ENCODE peak calls at places on chromosomes 5 and 9, in seven cellular contexts. H, E, L, O, M, D and C are unnamed samples.

GRCh38 chr5:64746446-64746845 is 22.0 kb downstream of the SREK1IP1 start:
- DNase-seq in D (no peak), L (no peak), E (no peak), H (no peak), M (no peak), O (no peak), C (no peak)

GRCh38 chr5:134138416-134139376 is 24.2 kb downstream of the TCF7 start:
- DNase-seq in D (no peak), E (no peak), M (no peak), O (peak; percentile 75), L (no peak), H (peak; percentile 33), C (no peak)

GRCh38 chr9:116687074-116687761 is at the start of gene TRIM32:
- DNase-seq in M (peak; percentile 98), O (peak; percentile 79), H (peak; percentile 92), D (peak; percentile 91), E (peak; percentile 94), L (peak; percentile 51), C (peak; percentile 95)

GRCh38 chr9:38038307-38039089 is 30.5 kb downstream of the SHB start:
- DNase-seq in E (no peak), D (no peak), L (no peak), O (no peak), M (peak; percentile 80), H (no peak), C (no peak)

GRCh38 chr5:178278358-178279023 is 45.9 kb upstream of the PHYKPL start:
- DNase-seq in H (no peak), E (no peak), L (no peak), D (no peak), M (peak; percentile 49), O (no peak), C (no peak)

GRCh38 chr9:6655036-6655435 is 9.5 kb upstream of the GLDC start:
- DNase-seq in L (no peak), M (no peak), H (peak; percentile 86), E (no peak), D (peak; percentile 11), O (no peak), C (no peak)

GRCh38 chr5:171762016-171762415 is 23.6 kb upstream of the SMIM23 start:
- DNase-seq in L (no peak), E (no peak), M (no peak), H (no peak), O (no peak), D (no peak), C (no peak)

GRCh38 chr5:35707659-35708058 is 90.0 kb downstream of the SPEF2 start:
- DNase-seq in M (no peak), D (no peak), O (no peak), L (no peak), E (no peak), H (no peak), C (no peak)

GRCh38 chr5:96203761-96204160 is 229.3 kb downstream of the PCSK1 start:
- DNase-seq in L (no peak), O (peak; percentile 44), E (no peak), M (no peak), D (no peak), H (no peak), C (no peak)

GRCh38 chr5:173794901-173795416 is 93.2 kb upstream of the CPEB4 start:
- DNase-seq in M (no peak), O (no peak), L (no peak), E (no peak), D (peak; percentile 46), H (no peak), C (no peak)

GRCh38 chr5:8848362-8848761 is 697.5 kb downstream of the SEMA5A start:
- DNase-seq in M (no peak), H (no peak), D (no peak), L (no peak), O (no peak), E (peak; percentile 69), C (no peak)

GRCh38 chr9:92406506-92406905 is 2.1 kb upstream of the OGN start:
- DNase-seq in D (peak; percentile 22), M (no peak), O (no peak), H (peak; percentile 74), L (no peak), E (no peak), C (peak; percentile 25)

GRCh38 chr5:38400365-38400764 is 142.0 kb downstream of the EGFLAM start:
- DNase-seq in L (no peak), D (no peak), O (no peak), H (no peak), M (no peak), E (no peak), C (no peak)

GRCh38 chr5:80741015-80741414 is 86.2 kb upstream of the DHFR start:
- DNase-seq in D (no peak), O (no peak), H (no peak), E (no peak), M (no peak), L (no peak), C (no peak)

GRCh38 chr9:126173401-126173800 is 153.2 kb upstream of the MVB12B start:
- DNase-seq in L (no peak), M (no peak), E (no peak), H (no peak), O (no peak), D (no peak), C (no peak)

GRCh38 chr9:127954831-127955293 is 17.2 kb upstream of the DPM2 start:
- DNase-seq in O (no peak), H (no peak), E (no peak), M (peak; percentile 56), D (no peak), L (no peak), C (no peak)

GRCh38 chr5:146560205-146560812 is 44.3 kb upstream of the GPR151 start:
- DNase-seq in D (no peak), L (no peak), E (peak; percentile 28), O (peak; percentile 19), H (no peak), M (no peak), C (no peak)

GRCh38 chr5:55969956-55970355 is 24.8 kb downstream of the IL6ST start:
- DNase-seq in M (no peak), E (no peak), H (no peak), L (no peak), D (no peak), O (no peak), C (no peak)

GRCh38 chr9:100426532-100427365 is at the start of gene MSANTD3:
- DNase-seq in L (peak; percentile 50), D (peak; percentile 81), H (peak; percentile 74), E (peak; percentile 93), M (peak; percentile 94), O (peak; percentile 76), C (peak; percentile 90)

GRCh38 chr9:93675336-93676150 is 99.2 kb downstream of the PHF2 start:
- DNase-seq in M (peak; percentile 18), D (no peak), O (no peak), L (no peak), H (no peak), E (no peak), C (no peak)

GRCh38 chr5:75471193-75471592 is 40.2 kb downstream of the CERT1 start:
- DNase-seq in D (no peak), E (no peak), O (no peak), H (no peak), L (no peak), M (no peak), C (no peak)

GRCh38 chr5:149740866-149741459 is 10.9 kb downstream of the PPARGC1B start:
- DNase-seq in M (no peak), O (no peak), L (no peak), D (no peak), E (no peak), H (no peak), C (no peak)
- TF ChIP-seq EZH2phosphoT487 in M (no peak), O (no peak), L (no peak), D (no peak), E (no peak), H (no peak), C (no peak)

DNA sequence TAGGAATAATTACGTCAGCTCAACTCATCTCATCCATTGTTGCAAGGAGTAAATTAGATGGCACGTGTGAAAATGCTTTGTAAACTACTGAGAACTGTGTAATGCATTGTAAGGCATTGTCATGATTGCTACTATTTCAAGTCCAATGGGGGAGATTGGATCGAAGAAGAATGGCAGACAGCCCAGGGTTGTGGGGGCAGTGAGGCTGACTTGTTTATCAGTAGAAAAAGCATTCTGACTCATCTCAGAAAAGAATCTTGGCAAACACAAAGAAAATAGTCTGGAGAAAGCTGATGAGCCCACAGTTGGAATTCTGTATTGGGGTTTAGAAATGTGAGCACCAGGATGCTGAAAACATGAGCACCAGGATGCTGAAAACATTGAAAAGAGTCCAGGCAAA is 28.0 kb upstream of the DAP start:
- DNase-seq in D (no peak), E (no peak), H (no peak), M (no peak), O (peak; percentile 47), L (no peak), C (no peak)
- TF ChIP-seq CTCF in D (no peak), E (no peak), H (no peak), M (no peak), O (no peak), L (no peak), C (no peak)

GRCh38 chr5:77211691-77212047 is 1.2 kb downstream of the PDE8B start:
- DNase-seq in L (no peak), E (no peak), O (no peak), H (no peak), D (no peak), M (no peak), C (no peak)

GRCh38 chr5:77210091-77211012 is at the start of gene PDE8B:
- DNase-seq in D (no peak), L (no peak), H (no peak), M (peak; percentile 81), O (no peak), E (peak; percentile 62), C (peak; percentile 35)

GRCh38 chr5:77213601-77214000 is 3.1 kb downstream of the PDE8B start:
- DNase-seq in L (no peak), O (no peak), E (no peak), D (no peak), H (no peak), M (no peak), C (no peak)

GRCh38 chr5:77211013-77211690 is 672 bp downstream of the PDE8B start:
- DNase-seq in L (no peak), E (peak; percentile 59), H (no peak), O (peak; percentile 63), M (peak; percentile 79), D (no peak), C (peak; percentile 19)

DNA sequence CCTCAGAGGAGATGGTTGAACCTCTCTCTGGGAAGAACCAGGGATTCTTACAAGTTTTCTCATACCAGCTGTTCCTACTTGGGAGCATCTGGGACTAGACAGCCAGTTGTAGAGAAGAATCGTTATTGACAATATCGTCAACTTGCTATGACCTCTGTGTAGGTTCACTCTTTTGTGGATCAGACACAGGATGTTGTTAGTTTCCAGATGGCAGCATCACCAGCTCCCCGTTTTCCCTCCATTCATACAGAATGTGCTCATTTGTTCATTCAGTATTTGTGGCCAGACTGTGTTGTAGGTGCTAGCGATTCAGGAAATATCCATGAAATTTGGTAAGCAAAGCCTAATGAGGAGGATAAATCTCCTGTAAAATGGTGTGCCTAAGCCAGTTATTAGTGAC is 3.7 kb downstream of the PDE8B start:
- DNase-seq in D (no peak), H (no peak), M (no peak), E (no peak), L (no peak), O (no peak), C (no peak)
- H3K9me3 ChIP-seq in D (no peaks in the 10 kb centered on the region), H (no peaks in the 10 kb centered on the region), M (no peaks in the 10 kb centered on the region), E (no peaks in the 10 kb centered on the region), L (no peaks in the 10 kb centered on the region), O (no peaks in the 10 kb centered on the region), C (no peaks in the 10 kb centered on the region)

DNA sequence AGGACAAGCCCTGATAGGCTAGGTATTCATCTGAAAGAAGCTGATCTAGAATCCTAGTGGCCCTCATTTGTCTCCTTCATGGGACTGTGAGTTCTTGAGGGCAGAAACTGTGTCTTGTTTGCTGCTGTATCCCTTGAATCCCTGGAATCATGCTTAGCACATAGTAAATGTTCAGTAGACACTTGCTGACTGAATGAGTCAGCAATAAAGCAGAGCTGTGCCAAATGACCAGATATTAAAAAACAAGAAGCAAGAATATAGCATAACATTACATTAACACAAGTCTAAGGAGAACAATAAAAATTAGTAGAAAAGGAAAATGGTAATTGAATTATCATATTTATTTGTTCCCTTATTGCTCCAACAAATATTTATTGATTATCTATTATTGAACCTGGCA is 420.5 kb downstream of the ZSWIM6 start:
- DNase-seq in H (no peak), E (no peak), L (no peak), D (no peak), O (no peak), M (no peak), C (no peak)
- TF ChIP-seq EZH2phosphoT487 in H (no peak), E (no peak), L (no peak), D (no peak), O (no peak), M (no peak), C (no peak)